ENCODE peak calls at places on chromosomes 12 and 14, in eight cellular contexts. G is ovary, H is sigmoid colon, B is K562, P is stomach, V is transverse colon, Q is SK-N-SH, D is tibial nerve. N is an unnamed sample.
A peak's percentile ranks its signal among the peaks of the same experiment; 100 is the strongest.

GRCh38 chr12:55707841-55708694 is at the start of gene ITGA7:
- DNase-seq in G (peak; percentile 82), H (peak; percentile 92), B (peak; percentile 83), P (peak; percentile 74), V (peak; percentile 75), Q (peak; percentile 92), D (no peak), N (no peak)

GRCh38 chr12:132812631-132813305 is 15.9 kb downstream of the GOLGA3 start:
- DNase-seq in G (no peak), H (no peak), B (no peak), P (no peak), V (no peak), Q (no peak), D (no peak), N (no peak)

GRCh38 chr12:6372403-6373003 is 2.9 kb downstream of the SCNN1A start:
- DNase-seq in G (no peak), H (peak; percentile 67), B (no peak), P (peak; percentile 45), V (peak; percentile 56), Q (no peak), D (peak; percentile 52), N (no peak)

GRCh38 chr12:18864900-18865561 is 127.1 kb downstream of the CAPZA3 start:
- DNase-seq in G (no peak), H (no peak), B (no peak), P (no peak), V (no peak), Q (peak; percentile 0), D (peak; percentile 20), N (no peak)

GRCh38 chr14:70601162-70601561 is 707 bp upstream of the MED6 start:
- DNase-seq in G (no peak), H (no peak), B (no peak), P (no peak), V (no peak), Q (no peak), D (no peak), N (no peak)

GRCh38 chr12:25089738-25090137 is 105.2 kb downstream of the DNAI7 start:
- DNase-seq in G (no peak), H (no peak), B (no peak), P (peak; percentile 41), V (no peak), Q (no peak), D (no peak), N (no peak)

GRCh38 chr14:51167587-51168219 is 72.3 kb upstream of the TMX1 start:
- DNase-seq in G (no peak), H (no peak), B (no peak), P (no peak), V (no peak), Q (no peak), D (peak; percentile 50), N (no peak)

GRCh38 chr14:49732896-49733295 is 35.1 kb upstream of the KLHDC2 start:
- DNase-seq in G (no peak), H (no peak), B (no peak), P (no peak), V (no peak), Q (no peak), D (no peak), N (no peak)

GRCh38 chr14:34036319-34036761 is 85.5 kb upstream of the EGLN3 start:
- DNase-seq in G (no peak), H (no peak), B (no peak), P (no peak), V (no peak), Q (no peak), D (no peak), N (no peak)

GRCh38 chr12:123024819-123025391 is 44.4 kb downstream of the ARL6IP4 start:
- DNase-seq in G (no peak), H (no peak), B (no peak), P (no peak), V (no peak), Q (no peak), D (no peak), N (no peak)

GRCh38 chr14:89409961-89410360 is 7.1 kb downstream of the FOXN3 start:
- DNase-seq in G (no peak), H (peak; percentile 35), B (no peak), P (no peak), V (no peak), Q (no peak), D (no peak), N (no peak)
- H3K27ac ChIP-seq in G (no peak overlapping the region), H (peak overlapping the region; percentile 52), B (no peak overlapping the region), P (peak overlapping the region; percentile 59), V (no peak overlapping the region), Q (no peak overlapping the region), D (no peak overlapping the region), N (peak overlapping the region; percentile 70)

GRCh38 chr12:42924482-42924881 is 334.9 kb upstream of the PRICKLE1 start:
- DNase-seq in G (no peak), H (no peak), B (no peak), P (no peak), V (no peak), Q (no peak), D (no peak), N (no peak)

GRCh38 chr12:42922512-42922865 is 332.9 kb upstream of the PRICKLE1 start:
- DNase-seq in G (no peak), H (no peak), B (no peak), P (no peak), V (no peak), Q (no peak), D (no peak), N (no peak)

GRCh38 chr12:42923564-42923963 is 334.0 kb upstream of the PRICKLE1 start:
- DNase-seq in G (no peak), H (no peak), B (no peak), P (no peak), V (no peak), Q (no peak), D (no peak), N (no peak)

GRCh38 chr12:42919691-42920090 is 330.1 kb upstream of the PRICKLE1 start:
- DNase-seq in G (no peak), H (no peak), B (no peak), P (no peak), V (no peak), Q (no peak), D (no peak), N (no peak)

GRCh38 chr12:42921741-42922511 is 332.4 kb upstream of the PRICKLE1 start:
- DNase-seq in G (no peak), H (no peak), B (no peak), P (no peak), V (no peak), Q (peak; percentile 9), D (no peak), N (no peak)
- TF ChIP-seq EP300 in G (no peak), H (no peak), B (no peak), P (no peak), V (no peak), Q (peak; percentile 15), D (no peak), N (no peak)

GRCh38 chr14:59275668-59276067 is 87.2 kb downstream of the DAAM1 start:
- DNase-seq in G (no peak), H (no peak), B (no peak), P (no peak), V (no peak), Q (no peak), D (no peak), N (no peak)
- H3K27ac ChIP-seq in G (no peak overlapping the region), H (peak overlapping the region; percentile 75), B (no peak overlapping the region), P (peak overlapping the region; percentile 16), V (peak overlapping the region; percentile 31), Q (peak overlapping the region; percentile 62), D (peak overlapping the region; percentile 69), N (peak overlapping the region; percentile 80)

GRCh38 chr14:36070056-36071043 is 106.2 kb downstream of the PTCSC3 start:
- DNase-seq in G (no peak), H (no peak), B (peak; percentile 31), P (peak; percentile 75), V (peak; percentile 54), Q (peak; percentile 39), D (peak; percentile 20), N (no peak)
- TF ChIP-seq EP300 in G (no peak), H (no peak), B (no peak), P (no peak), V (no peak), Q (no peak), D (no peak), N (no peak)